ENCODE peak calls at places on chromosomes 1 and 21, in six cellular contexts. P is RWPE1, G is testis, K is right lobe of liver, I is caudate nucleus, B is mesenchymal stem cell. F is an unnamed sample.

GRCh38 chr21:21301013-21301412 is 302.8 kb downstream of the NCAM2 start:
- DNase-seq in G (no peak), P (no peak), K (no peak), I (no peak), B (no peak), F (no peak)

GRCh38 chr1:206037521-206037920 is 13.8 kb upstream of the CTSE start:
- DNase-seq in P (no peak), B (no peak), G (no peak), K (no peak), I (no peak), F (no peak)

GRCh38 chr1:10685196-10685850 is 111.1 kb downstream of the CASZ1 start:
- DNase-seq in G (no peak), P (no peak), K (no peak), B (no peak), I (no peak), F (no peak)

GRCh38 chr1:21082078-21082477 is 94.6 kb downstream of the EIF4G3 start:
- DNase-seq in B (no peak), G (no peak), K (no peak), P (no peak), I (no peak), F (no peak)

GRCh38 chr1:81128079-81128478 is 672.7 kb upstream of the ADGRL2 start:
- DNase-seq in K (no peak), B (no peak), P (no peak), G (no peak), I (no peak), F (no peak)

GRCh38 chr1:72623299-72623708 is 341.0 kb upstream of the NEGR1 start:
- DNase-seq in K (no peak), G (no peak), I (no peak), P (peak), B (peak), F (no peak)

GRCh38 chr1:222233441-222234180 is 314.3 kb downstream of the HHIPL2 start:
- DNase-seq in P (no peak), G (no peak), I (no peak), B (peak), K (no peak), F (no peak)

GRCh38 chr1:222555992-222556615 is 8.2 kb upstream of the HHIPL2 start:
- DNase-seq in P (no peak), I (no peak), B (no peak), G (no peak), K (peak), F (no peak)

GRCh38 chr1:229022595-229023350 is 248.1 kb upstream of the RAB4A start:
- DNase-seq in G (peak), K (no peak), B (no peak), I (peak), P (no peak), F (no peak)

GRCh38 chr1:21341517-21342078 is 51.3 kb upstream of the ECE1 start:
- DNase-seq in B (no peak), G (no peak), P (no peak), I (no peak), K (no peak), F (no peak)

GRCh38 chr21:39251326-39251725 is 62.1 kb downstream of the BRWD1 start:
- DNase-seq in P (no peak), I (no peak), K (no peak), G (no peak), B (peak), F (no peak)

GRCh38 chr1:98366343-98366742 is 295.2 kb upstream of the SNX7 start:
- DNase-seq in B (no peak), G (no peak), I (no peak), P (no peak), K (no peak), F (no peak)

GRCh38 chr1:223771469-223771813 is 59.1 kb downstream of the CAPN2 start:
- DNase-seq in B (no peak), I (no peak), G (no peak), P (no peak), K (no peak), F (no peak)

GRCh38 chr1:21573475-21573874 is 64.3 kb downstream of the ALPL start:
- DNase-seq in I (no peak), P (no peak), G (no peak), K (no peak), B (no peak), F (no peak)

GRCh38 chr1:106836708-106837107 is 219.8 kb upstream of the PRMT6 start:
- DNase-seq in G (no peak), K (no peak), P (no peak), I (no peak), B (no peak), F (no peak)

GRCh38 chr1:100267284-100267683 is 1.3 kb downstream of the RTCA start:
- DNase-seq in P (no peak), G (no peak), B (no peak), K (no peak), I (no peak), F (no peak)

GRCh38 chr1:36232212-36233031 is 8.2 kb downstream of the THRAP3 start:
- DNase-seq in K (no peak), P (no peak), G (no peak), B (no peak), I (no peak), F (no peak)

GRCh38 chr21:45529785-45530422 is 12.3 kb downstream of the SLC19A1 start:
- DNase-seq in G (no peak), P (no peak), B (no peak), I (no peak), K (no peak), F (no peak)

GRCh38 chr1:185819798-185820197 is 85.6 kb downstream of the HMCN1 start:
- DNase-seq in G (no peak), B (no peak), P (no peak), K (no peak), I (no peak), F (no peak)

GRCh38 chr1:58754056-58754613 is 29.7 kb downstream of the JUN start:
- DNase-seq in P (peak), I (no peak), K (no peak), B (peak), G (no peak), F (no peak)

GRCh38 chr21:33244082-33244780 is 14.5 kb downstream of the IFNAR2 start:
- DNase-seq in B (no peak), K (no peak), P (no peak), G (no peak), I (no peak), F (no peak)

GRCh38 chr1:21638531-21639341 is 30.4 kb downstream of the RAP1GAP start:
- DNase-seq in G (no peak), I (no peak), P (peak), K (no peak), B (peak), F (peak)

GRCh38 chr1:51968632-51969031 is 21.9 kb downstream of the RAB3B start:
- DNase-seq in K (peak), G (no peak), B (no peak), P (no peak), I (no peak), F (no peak)

GRCh38 chr1:220123889-220124288 is 30.0 kb downstream of the IARS2 start:
- DNase-seq in K (no peak), P (no peak), I (no peak), B (peak), G (no peak), F (no peak)

DNA sequence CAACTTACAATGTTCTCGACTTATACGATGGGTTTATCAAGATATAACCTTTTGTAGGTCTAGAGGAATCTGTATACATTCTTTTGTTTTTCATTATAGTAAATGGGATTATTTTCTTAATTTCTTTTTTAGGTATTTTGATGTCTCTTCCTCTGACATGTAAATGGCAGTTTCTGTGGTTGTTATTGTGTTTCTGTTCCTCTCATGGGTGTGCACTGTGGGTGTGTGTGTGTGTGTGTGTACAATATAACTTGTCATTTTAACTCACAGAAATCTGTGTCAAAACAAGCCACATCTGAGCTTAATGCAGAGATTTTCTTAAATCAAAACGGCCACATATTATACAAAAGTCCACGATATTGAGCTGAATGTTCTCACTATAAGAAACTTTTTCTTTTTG is 1300.8 kb upstream of the B3GALT2 start:
- DNase-seq in K (no peak), I (no peak), G (no peak), P (no peak), B (no peak), F (no peak)
- H3K27ac ChIP-seq in K (no peak), I (no peak), G (no peak), P (no peak), B (no peak), F (no peak)

GRCh38 chr21:34797926-34798595 is 129.3 kb downstream of the CLIC6 start:
- DNase-seq in G (no peak), P (no peak), K (no peak), B (peak), I (no peak), F (no peak)

GRCh38 chr21:34799092-34799491 is 130.3 kb downstream of the CLIC6 start:
- DNase-seq in I (no peak), K (no peak), P (no peak), G (no peak), B (no peak), F (no peak)

GRCh38 chr21:34796518-34797201 is 127.9 kb downstream of the CLIC6 start:
- DNase-seq in B (no peak), I (no peak), G (no peak), P (no peak), K (no peak), F (no peak)

GRCh38 chr21:34795152-34796141 is 126.7 kb downstream of the CLIC6 start:
- DNase-seq in I (no peak), K (peak), B (peak), G (no peak), P (peak), F (peak)

GRCh38 chr21:34797202-34797527 is 128.4 kb downstream of the CLIC6 start:
- DNase-seq in K (no peak), I (no peak), B (no peak), P (no peak), G (no peak), F (no peak)
- H3K27ac ChIP-seq in K (no peak), I (no peak), B (no peak), P (peak), G (no peak), F (peak)

DNA sequence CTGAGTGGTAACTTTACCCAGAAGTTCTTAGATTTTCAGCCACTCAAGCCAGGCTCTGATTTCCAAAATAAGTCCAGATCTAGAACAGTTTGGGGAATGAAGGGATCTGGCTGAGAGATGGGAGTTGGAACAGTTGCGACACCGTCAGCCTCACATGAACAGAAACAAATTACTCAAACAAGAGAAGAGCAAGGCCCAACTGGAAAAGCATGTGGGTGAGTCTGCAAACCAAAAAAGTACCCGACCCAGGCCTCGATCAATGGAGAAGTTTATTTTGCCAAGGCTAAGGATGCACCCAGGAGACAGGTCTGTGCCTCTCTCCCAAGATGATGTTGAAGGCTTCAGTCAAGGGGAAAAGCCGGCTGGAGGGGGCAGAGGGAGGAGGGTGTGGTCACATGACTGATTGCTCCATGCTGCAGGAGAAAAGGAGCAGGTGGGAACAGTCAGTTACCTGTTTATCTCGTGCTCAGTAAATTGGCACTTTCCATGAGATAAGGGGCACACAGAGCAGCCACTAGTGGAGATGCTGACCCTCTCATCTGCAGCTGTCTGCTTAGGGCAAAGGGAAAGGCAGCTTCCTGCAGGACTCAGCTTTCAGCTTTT is 42.3 kb downstream of the KRTAP10-1 start:
- DNase-seq in P (no peak), G (no peak), B (no peak), K (peak), I (no peak), F (no peak)
- H3K27ac ChIP-seq in P (no peak), G (no peak), B (no peak), K (no peak), I (no peak), F (no peak)

GRCh38 chr1:60483471-60483870 is 409.9 kb upstream of the C1orf87 start:
- DNase-seq in I (no peak), P (no peak), G (no peak), K (no peak), B (no peak), F (no peak)

GRCh38 chr1:60487953-60488352 is 414.4 kb upstream of the C1orf87 start:
- DNase-seq in K (no peak), I (no peak), G (no peak), P (no peak), B (no peak), F (no peak)

DNA sequence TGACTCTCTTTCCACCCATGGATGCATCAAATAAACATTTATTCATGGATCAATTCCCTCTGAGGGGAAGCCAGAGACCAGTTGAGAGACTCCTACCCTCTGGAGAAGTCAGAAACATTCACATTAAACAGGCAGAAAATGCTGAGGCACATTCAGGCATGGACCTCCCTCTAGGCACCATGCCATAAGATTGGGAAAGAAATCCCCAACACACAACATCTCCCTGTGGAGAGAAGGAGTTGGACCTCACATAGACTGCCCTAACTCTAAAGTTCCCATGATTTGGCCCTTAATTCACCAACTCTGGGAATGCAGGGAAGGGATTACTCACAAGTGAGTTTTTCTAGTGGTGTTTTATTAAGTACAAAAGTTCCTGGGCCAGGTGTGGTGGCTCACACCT is 415.3 kb upstream of the C1orf87 start:
- DNase-seq in I (no peak), G (peak), K (no peak), P (no peak), B (no peak), F (no peak)
- H3K27ac ChIP-seq in I (no peak), G (no peak), K (no peak), P (no peak), B (no peak), F (no peak)

F was measured in epithelial cell of prostate.